ENCODE peak calls at places on chromosome X, in seven cellular contexts. T is brain microvascular endothelial cell, Z is lung, E is foreskin fibroblast, K is GM23338, H is kidney, M is nephron progenitor cell. C is an unnamed sample.

GRCh38 chrX:39577976-39578962 is 519.5 kb downstream of the BCOR start:
- DNase-seq in T (no peak), Z (no peak), K (no peak), M (no peak), H (peak), E (no peak), C (no peak)

GRCh38 chrX:10722804-10723364 is 102.5 kb upstream of the MID1 start:
- DNase-seq in T (peak), E (peak), M (peak), H (no peak), Z (peak), K (peak), C (peak)

GRCh38 chrX:38452603-38453002 is 100.2 kb downstream of the OTC start:
- DNase-seq in M (no peak), T (no peak), H (no peak), Z (no peak), E (no peak), K (no peak), C (no peak)

GRCh38 chrX:30308263-30309138 is 689 bp downstream of the NR0B1 start:
- DNase-seq in E (peak), M (peak), K (peak), Z (no peak), T (no peak), H (peak), C (no peak)

GRCh38 chrX:123731258-123731986 is 1.4 kb downstream of the THOC2 start:
- DNase-seq in T (peak), K (peak), Z (peak), H (no peak), E (peak), M (peak), C (no peak)

GRCh38 chrX:151393514-151393913 is 3.5 kb upstream of the VMA21 start:
- DNase-seq in K (peak), H (no peak), M (no peak), E (no peak), T (no peak), Z (no peak), C (no peak)

GRCh38 chrX:71908387-71908786 is 2.3 kb upstream of the NHSL2 start:
- DNase-seq in K (no peak), M (no peak), E (no peak), H (no peak), T (no peak), Z (no peak), C (no peak)

GRCh38 chrX:9829308-9830267 is 43.4 kb downstream of the SHROOM2 start:
- DNase-seq in T (peak), Z (no peak), M (no peak), H (no peak), E (peak), K (no peak), C (no peak)

GRCh38 chrX:153336128-153336894 is 2.4 kb downstream of the ZNF275 start:
- DNase-seq in E (no peak), T (no peak), M (no peak), Z (no peak), K (no peak), H (no peak), C (no peak)

GRCh38 chrX:9539611-9540387 is 74.9 kb downstream of the TBL1X start:
- DNase-seq in H (no peak), Z (no peak), M (no peak), K (no peak), T (no peak), E (no peak), C (no peak)

GRCh38 chrX:115561605-115562491 is 874 bp downstream of the PLS3 start:
- DNase-seq in T (no peak), H (peak), E (peak), Z (peak), M (peak), K (peak), C (no peak)

GRCh38 chrX:34716322-34716721 is 59.2 kb upstream of the TMEM47 start:
- DNase-seq in K (no peak), T (peak), Z (no peak), M (no peak), H (no peak), E (no peak), C (no peak)

GRCh38 chrX:314049-314448 is 4.5 kb downstream of the GTPBP6 start:
- DNase-seq in K (no peak), T (no peak), H (peak), E (no peak), Z (no peak), M (no peak), C (no peak)

GRCh38 chrX:20441123-20441522 is 174.4 kb upstream of the RPS6KA3 start:
- DNase-seq in M (no peak), T (no peak), H (no peak), E (no peak), K (no peak), Z (no peak), C (no peak)

GRCh38 chrX:112786076-112786475 is 54.6 kb downstream of the AMOT start:
- DNase-seq in T (no peak), E (no peak), Z (no peak), K (no peak), H (no peak), M (no peak), C (no peak)

GRCh38 chrX:84933956-84934556 is 69.6 kb upstream of the APOOL start:
- DNase-seq in H (no peak), E (no peak), T (no peak), Z (no peak), M (no peak), K (no peak), C (no peak)

GRCh38 chrX:97009391-97009790 is 125.7 kb downstream of the RPA4 start:
- DNase-seq in K (no peak), Z (no peak), T (no peak), H (no peak), E (no peak), M (no peak), C (no peak)

GRCh38 chrX:132622130-132622529 is 133.3 kb upstream of the MBNL3 start:
- DNase-seq in E (peak), Z (no peak), M (no peak), T (peak), H (no peak), K (no peak), C (no peak)

GRCh38 chrX:93673056-93673868 is at the start of gene NAP1L3:
- DNase-seq in K (peak), Z (peak), E (peak), H (peak), T (peak), M (peak), C (peak)

GRCh38 chrX:69178592-69178991 is 13.3 kb upstream of the PJA1 start:
- DNase-seq in T (no peak), H (no peak), M (no peak), Z (no peak), K (no peak), E (no peak), C (no peak)

GRCh38 chrX:42941671-42942070 is 163.7 kb upstream of the PPP1R2C start:
- DNase-seq in E (no peak), H (no peak), T (no peak), K (no peak), Z (no peak), M (no peak), C (no peak)

GRCh38 chrX:151359931-151360871 is 36.8 kb upstream of the VMA21 start:
- DNase-seq in M (peak), T (no peak), K (peak), E (peak), Z (no peak), H (no peak), C (no peak)

GRCh38 chrX:38126179-38126578 is 94.5 kb downstream of the SRPX start:
- DNase-seq in Z (no peak), E (no peak), M (no peak), H (no peak), K (no peak), T (no peak), C (no peak)

GRCh38 chrX:76148011-76148665 is 24.7 kb upstream of the PBDC1 start:
- DNase-seq in E (peak), K (no peak), T (no peak), Z (no peak), H (no peak), M (no peak), C (peak)

GRCh38 chrX:5051831-5052491 is 1176.7 kb downstream of the NLGN4X start:
- DNase-seq in T (peak), H (no peak), E (peak), M (no peak), K (no peak), Z (peak), C (no peak)

GRCh38 chrX:45524296-45524695 is 323.6 kb upstream of the DIPK2B start:
- DNase-seq in E (peak), T (peak), H (no peak), Z (no peak), M (no peak), K (no peak), C (peak)

GRCh38 chrX:116694046-116694445 is 231.3 kb upstream of the CT83 start:
- DNase-seq in Z (no peak), T (no peak), E (no peak), K (no peak), H (peak), M (no peak), C (no peak)

GRCh38 chrX:132876509-132876837 is 82.0 kb downstream of the HS6ST2 start:
- DNase-seq in E (no peak), Z (no peak), M (peak), T (no peak), H (no peak), K (peak), C (no peak)

GRCh38 chrX:144006811-144007210 is 122.9 kb downstream of the UBE2NL start:
- DNase-seq in E (peak), H (no peak), K (no peak), M (no peak), Z (no peak), T (no peak), C (no peak)

GRCh38 chrX:136711147-136711546 is 63.2 kb downstream of the CD40LG start:
- DNase-seq in K (peak), H (no peak), Z (no peak), M (peak), E (peak), T (peak), C (peak)

DNA sequence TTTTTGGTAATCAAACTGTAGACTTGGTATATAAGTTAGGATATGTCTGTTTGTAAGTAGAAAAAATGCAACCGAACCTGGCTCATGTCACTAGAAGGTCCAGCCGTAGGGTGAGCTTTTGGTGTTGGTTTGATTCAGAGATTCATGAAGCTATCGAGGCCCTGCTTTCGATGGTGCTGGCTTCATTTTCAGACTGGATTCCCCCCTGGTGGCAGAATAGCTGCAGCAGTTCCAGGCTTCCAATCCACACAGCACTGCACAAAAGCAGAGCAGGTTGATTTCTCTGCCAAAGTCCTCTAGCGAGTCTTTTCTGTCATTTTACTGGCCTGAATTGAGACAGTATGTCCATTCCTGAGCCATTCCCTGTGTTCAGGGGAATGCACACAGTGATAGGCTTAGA is 33.1 kb downstream of the PDK3 start:
- DNase-seq in M (no peak), K (peak), T (peak), Z (no peak), E (peak), H (no peak), C (peak)
- TF ChIP-seq CTCF in M (no peak), K (peak), T (peak), Z (peak), E (no peak), H (peak), C (peak)

DNA sequence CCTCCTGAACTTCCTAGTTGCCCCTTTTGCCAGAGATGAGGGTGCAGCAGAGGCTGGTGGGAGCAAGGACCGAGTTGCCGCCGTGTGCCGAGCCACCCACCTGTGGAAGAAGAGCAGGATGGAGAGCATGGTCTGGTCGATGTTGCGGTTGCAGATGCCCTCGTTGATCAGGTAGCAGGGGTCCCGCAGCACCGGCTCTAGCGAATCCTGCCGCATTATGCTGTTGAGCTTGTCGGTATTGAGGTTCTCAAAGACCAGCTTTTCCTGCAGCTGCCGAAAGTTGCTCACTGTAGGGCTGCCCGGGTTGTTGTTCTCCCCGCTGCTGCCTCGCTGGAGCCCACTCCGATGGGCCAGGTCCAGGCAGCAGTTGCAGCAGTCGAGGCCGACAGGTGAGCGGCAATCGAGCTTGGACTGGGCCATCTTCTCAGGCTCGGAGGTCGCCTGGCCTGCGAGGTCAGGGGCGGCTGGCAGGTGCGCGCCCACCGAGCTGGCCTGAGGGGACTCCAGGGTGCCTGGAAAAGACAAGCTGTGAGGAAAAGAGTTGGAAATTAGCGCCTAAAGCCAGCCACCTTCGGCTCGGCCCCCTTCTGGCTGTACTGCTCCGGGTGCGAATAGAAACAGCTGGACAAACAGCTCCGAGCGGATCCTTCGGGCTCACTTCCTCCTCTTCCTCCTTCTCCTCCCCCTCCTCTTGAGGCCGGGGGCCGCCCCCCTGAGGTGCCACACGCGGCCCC is 420 bp downstream of the TSC22D3 start:
- DNase-seq in H (no peak), T (no peak), Z (no peak), M (no peak), K (peak), E (no peak), C (no peak)
- TF ChIP-seq CTCF in H (no peak), T (peak), Z (no peak), M (no peak), K (no peak), E (no peak), C (peak)

DNA sequence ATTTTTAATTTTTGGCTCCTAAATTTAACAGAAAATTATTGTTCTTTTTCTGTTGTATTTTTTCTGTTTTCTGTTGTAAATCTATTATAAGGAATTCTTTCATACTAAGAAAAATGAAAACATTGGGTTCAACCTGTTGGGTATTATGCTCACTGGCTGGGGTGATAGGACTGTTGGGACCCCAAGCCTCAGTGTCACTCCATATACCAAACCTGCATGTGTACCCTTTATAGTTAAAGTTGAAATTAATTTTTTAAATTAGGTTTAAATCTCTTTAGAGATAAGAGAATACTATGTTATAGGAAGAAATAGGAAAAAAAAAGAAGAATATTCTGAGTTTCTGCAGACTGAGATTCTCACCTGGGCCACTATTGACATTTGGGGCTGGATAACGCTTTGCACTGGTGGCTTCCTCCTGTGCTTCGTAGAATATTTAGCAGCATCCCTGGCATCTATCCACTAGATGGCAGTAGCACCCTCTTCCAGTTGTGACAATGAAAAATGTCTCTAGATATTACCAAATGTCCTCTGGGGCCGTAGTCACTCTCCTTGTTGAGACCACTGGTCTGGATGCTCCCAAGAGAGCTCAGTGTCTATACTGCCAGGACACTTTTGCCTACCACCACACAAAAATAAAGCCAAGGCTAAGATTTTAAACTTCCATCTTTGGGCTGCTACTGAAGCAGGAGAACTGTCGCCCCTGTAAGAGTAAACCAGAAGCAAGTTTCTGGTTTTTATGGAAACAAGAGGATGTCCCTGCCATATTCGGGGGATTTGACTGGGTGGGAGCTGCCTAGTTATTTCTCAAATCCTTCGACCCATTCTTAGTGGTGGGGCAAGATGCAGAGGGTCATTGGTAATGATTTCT is 22.4 kb upstream of the CLTRN start:
- DNase-seq in M (peak), T (peak), H (no peak), E (peak), Z (peak), K (peak), C (peak)
- TF ChIP-seq CTCF in M (peak), T (peak), H (peak), E (peak), Z (peak), K (peak), C (peak)

GRCh38 chrX:131270085-131270484 is 19.0 kb downstream of the IGSF1 start:
- DNase-seq in M (no peak), Z (no peak), K (no peak), E (no peak), T (no peak), H (no peak), C (no peak)

GRCh38 chrX:131271274-131271673 is 17.8 kb downstream of the IGSF1 start:
- DNase-seq in K (peak), M (no peak), T (no peak), Z (no peak), E (no peak), H (no peak), C (no peak)

GRCh38 chrX:131273024-131273423 is 16.1 kb downstream of the IGSF1 start:
- DNase-seq in E (no peak), K (no peak), M (no peak), T (no peak), Z (no peak), H (no peak), C (no peak)

GRCh38 chrX:131277543-131278115 is 11.5 kb downstream of the IGSF1 start:
- DNase-seq in Z (no peak), H (no peak), K (peak), E (no peak), M (peak), T (no peak), C (no peak)

GRCh38 chrX:131271826-131272225 is 17.3 kb downstream of the IGSF1 start:
- DNase-seq in T (no peak), M (no peak), K (no peak), Z (no peak), E (no peak), H (no peak), C (no peak)
- TF ChIP-seq CTCF in T (no peak), M (no peak), K (no peak), Z (no peak), E (no peak), H (no peak), C (no peak)

DNA sequence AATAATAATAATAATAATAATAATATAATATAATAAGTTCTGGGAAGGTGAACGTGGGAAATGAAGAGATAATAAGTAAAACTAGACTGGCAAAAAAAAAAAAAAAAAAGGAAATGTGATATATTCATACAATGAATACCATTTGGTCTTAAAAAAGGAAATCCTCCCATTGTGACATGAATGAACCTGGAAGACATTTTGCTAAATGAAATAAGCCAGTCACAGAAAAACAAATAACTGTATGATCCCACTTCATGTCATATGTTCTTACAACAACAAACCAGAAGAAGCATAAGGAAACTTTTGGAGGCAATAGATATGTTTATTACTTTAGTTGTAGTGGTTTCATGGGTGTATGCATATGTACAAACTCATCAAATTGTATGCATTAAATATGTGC is 63.1 kb downstream of the ATP11C start:
- DNase-seq in T (no peak), M (no peak), H (no peak), E (no peak), K (no peak), Z (no peak), C (no peak)
- TF ChIP-seq CTCF in T (no peak), M (no peak), H (no peak), E (no peak), K (no peak), Z (no peak), C (no peak)

C was measured in HFFc6.